ENCODE peak calls at places on chromosome 16, in five cellular contexts. T is adipocyte, W is PC-3, L is GM12878, A is H9. Y is an unnamed sample.

GRCh38 chr16:67164599-67165061 is at the start of gene HSF4:
- DNase-seq in T (peak), A (no peak), L (no peak), W (no peak), Y (no peak)

GRCh38 chr16:28161626-28162025 is 50.1 kb downstream of the XPO6 start:
- DNase-seq in T (no peak), W (no peak), A (no peak), L (no peak), Y (no peak)

GRCh38 chr16:15765880-15766279 is 90.9 kb downstream of the MYH11 start:
- DNase-seq in T (peak), W (peak), A (peak), L (peak), Y (no peak)

GRCh38 chr16:85172465-85173071 is 60.3 kb upstream of the CIBAR2 start:
- DNase-seq in W (peak), A (peak), T (peak), L (no peak), Y (no peak)

GRCh38 chr16:56675685-56676210 is 6.1 kb downstream of the MT1H start:
- DNase-seq in W (no peak), A (peak), L (no peak), T (no peak), Y (no peak)

GRCh38 chr16:27311449-27311831 is 2.3 kb upstream of the IL4R start:
- DNase-seq in T (no peak), W (no peak), L (no peak), A (no peak), Y (no peak)

GRCh38 chr16:85484337-85485295 is 128.5 kb upstream of the GSE1 start:
- DNase-seq in A (no peak), W (no peak), T (no peak), L (no peak), Y (no peak)

GRCh38 chr16:70659546-70659945 is 13.2 kb downstream of the IL34 start:
- DNase-seq in T (no peak), A (peak), L (no peak), W (no peak), Y (no peak)

GRCh38 chr16:3642397-3643094 is 11.9 kb upstream of the DNASE1 start:
- DNase-seq in L (no peak), A (no peak), W (peak), T (no peak), Y (peak)

GRCh38 chr16:3983081-3983520 is 102.6 kb upstream of the CREBBP start:
- DNase-seq in T (peak), L (no peak), A (peak), W (peak), Y (no peak)

GRCh38 chr16:25628766-25629165 is 63.0 kb upstream of the HS3ST4 start:
- DNase-seq in W (no peak), T (no peak), L (no peak), A (no peak), Y (no peak)

GRCh38 chr16:83066881-83067280 is 440.1 kb downstream of the CDH13 start:
- DNase-seq in A (no peak), T (no peak), L (no peak), W (no peak), Y (no peak)

GRCh38 chr16:59330030-59330670 is 596.0 kb upstream of the GOT2 start:
- DNase-seq in A (no peak), W (no peak), T (no peak), L (no peak), Y (no peak)

GRCh38 chr16:15704545-15704987 is 54.5 kb downstream of the NDE1 start:
- DNase-seq in W (peak), T (peak), L (no peak), A (peak), Y (peak)

GRCh38 chr16:70653406-70653805 is 7.0 kb downstream of the IL34 start:
- DNase-seq in T (no peak), A (no peak), W (no peak), L (no peak), Y (no peak)

GRCh38 chr16:3999890-4000325 is 116.3 kb downstream of the ADCY9 start:
- DNase-seq in L (no peak), A (no peak), W (no peak), T (no peak), Y (no peak)

GRCh38 chr16:79209308-79209707 is 391.2 kb downstream of the MAF start:
- DNase-seq in T (no peak), A (no peak), L (no peak), W (no peak), Y (no peak)

GRCh38 chr16:1153480-1154160 is 714 bp downstream of the CACNA1H start:
- DNase-seq in T (peak), L (no peak), A (no peak), W (no peak), Y (no peak)

GRCh38 chr16:24318670-24319069 is 62.5 kb downstream of the CACNG3 start:
- DNase-seq in L (no peak), W (no peak), A (peak), T (no peak), Y (no peak)

GRCh38 chr16:14489460-14489859 is 140.6 kb downstream of the PARN start:
- DNase-seq in A (peak), L (no peak), W (peak), T (no peak), Y (no peak)

GRCh38 chr16:88459366-88460055 is 6.4 kb downstream of the ZFPM1 start:
- DNase-seq in A (no peak), W (no peak), L (no peak), T (no peak), Y (no peak)
- H3K9ac ChIP-seq in A (no peak), W (no peak), L (no peak), T (no peak), Y (no peak)

DNA sequence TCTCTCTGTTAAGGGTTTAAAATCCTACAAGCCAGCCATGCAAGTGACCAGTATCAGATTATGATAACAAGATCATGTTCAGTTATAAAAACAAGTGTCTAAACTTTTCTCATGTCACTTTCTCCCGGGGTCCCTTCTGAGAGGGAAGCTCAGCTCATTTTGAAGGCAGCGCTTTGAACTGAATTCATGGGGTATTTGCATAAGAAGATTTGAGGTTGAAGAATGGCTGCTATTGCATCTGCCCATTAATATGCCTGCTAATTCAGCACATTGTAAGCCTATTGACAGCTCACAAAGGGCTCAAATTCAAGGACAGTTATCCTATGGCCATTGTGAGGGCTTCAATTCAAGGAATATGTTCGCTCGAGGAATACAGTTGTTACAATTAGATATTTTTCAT is 290.2 kb upstream of the IRX3 start:
- DNase-seq in T (no peak), A (no peak), L (no peak), W (no peak), Y (no peak)
- H3K9ac ChIP-seq in T (no peak), A (no peak), L (no peak), W (no peak), Y (no peak)

GRCh38 chr16:87465306-87465705 is 27.5 kb downstream of the ZCCHC14 start:
- DNase-seq in T (peak), W (peak), L (no peak), A (no peak), Y (no peak)
- H3K9ac ChIP-seq in T (peak), W (peak), L (no peak), A (no peak), Y (peak)

GRCh38 chr16:8675183-8676159 is 1.1 kb downstream of the ABAT start:
- DNase-seq in T (no peak), W (no peak), A (no peak), L (no peak), Y (no peak)
- H3K9ac ChIP-seq in T (peak), W (no peak), A (no peak), L (peak), Y (peak)

GRCh38 chr16:11395008-11395948 is 50.0 kb downstream of the RMI2 start:
- DNase-seq in L (no peak), W (no peak), A (no peak), T (no peak), Y (no peak)

GRCh38 chr16:11398136-11398535 is 52.9 kb downstream of the RMI2 start:
- DNase-seq in A (no peak), L (no peak), T (no peak), W (no peak), Y (no peak)

GRCh38 chr16:11395949-11396240 is 50.6 kb downstream of the RMI2 start:
- DNase-seq in A (no peak), L (no peak), W (no peak), T (no peak), Y (no peak)

GRCh38 chr16:11394593-11394960 is 49.3 kb downstream of the RMI2 start:
- DNase-seq in W (no peak), L (no peak), T (no peak), A (no peak), Y (no peak)

GRCh38 chr16:11396241-11397048 is 51.2 kb downstream of the RMI2 start:
- DNase-seq in T (peak), A (peak), W (peak), L (no peak), Y (no peak)
- H3K9ac ChIP-seq in T (no peak), A (no peak), W (no peak), L (no peak), Y (no peak)

GRCh38 chr16:86580063-86580797 is 1.9 kb downstream of the FOXL1 start:
- DNase-seq in L (no peak), T (no peak), A (no peak), W (no peak), Y (no peak)
- H3K9ac ChIP-seq in L (no peak), T (peak), A (no peak), W (no peak), Y (no peak)

GRCh38 chr16:54465063-54465462 is 178.5 kb upstream of the IRX3 start:
- DNase-seq in T (no peak), A (no peak), W (no peak), L (no peak), Y (no peak)
- H3K9ac ChIP-seq in T (no peak), A (no peak), W (no peak), L (no peak), Y (no peak)

GRCh38 chr16:19006446-19007315 is 22.9 kb downstream of the TMC7 start:
- DNase-seq in A (no peak), L (no peak), T (no peak), W (no peak), Y (no peak)
- H3K9ac ChIP-seq in A (no peak), L (no peak), T (no peak), W (peak), Y (peak)

DNA sequence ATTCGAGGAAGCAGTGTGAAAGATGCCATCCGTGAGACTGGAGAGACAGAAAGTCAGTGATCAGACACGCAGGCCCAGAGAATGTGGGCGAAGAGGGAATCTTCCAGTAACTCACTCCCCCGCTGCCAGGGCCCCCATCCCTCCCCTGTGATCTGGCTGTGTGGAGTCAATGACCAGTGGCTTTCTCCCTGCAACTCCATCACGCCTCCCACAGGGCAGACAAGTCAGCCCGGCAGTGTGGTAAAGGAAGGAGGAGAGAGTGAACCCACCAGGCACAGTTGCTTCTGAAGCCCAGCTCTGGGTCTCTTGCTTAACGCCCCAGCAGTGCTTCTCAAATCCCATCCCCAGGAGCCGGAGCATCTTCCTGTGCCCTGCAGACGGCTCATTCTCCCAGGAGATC is 142.1 kb downstream of the ZNF423 start:
- DNase-seq in W (no peak), L (no peak), A (no peak), T (no peak), Y (no peak)
- H3K9ac ChIP-seq in W (no peak), L (no peak), A (no peak), T (no peak), Y (no peak)

GRCh38 chr16:81273223-81273940 is 34.9 kb downstream of the BCO1 start:
- DNase-seq in A (no peak), T (no peak), L (no peak), W (no peak), Y (no peak)
- H3K9ac ChIP-seq in A (no peak), T (no peak), L (no peak), W (no peak), Y (no peak)